ENCODE peak calls at places on chromosomes 11 and 22, in four cellular contexts. M, Y, C and X are unnamed samples.

GRCh38 chr11:9180784-9181183 is 84.4 kb downstream of the DENND5A start:
- DNase-seq in M (no peak), Y (no peak), C (no peak), X (no peak)

GRCh38 chr11:63517156-63517555 is 11.3 kb downstream of the LGALS12 start:
- DNase-seq in M (no peak), Y (no peak), C (no peak), X (no peak)

GRCh38 chr11:3137486-3138177 is 27.5 kb downstream of the OSBPL5 start:
- DNase-seq in M (no peak), Y (no peak), C (no peak), X (peak)

GRCh38 chr11:91792779-91793262 is 431.8 kb upstream of the FAT3 start:
- DNase-seq in M (no peak), Y (no peak), C (no peak), X (no peak)

GRCh38 chr11:9313648-9314290 is 624 bp downstream of the TMEM41B start:
- DNase-seq in M (no peak), Y (no peak), C (no peak), X (no peak)

GRCh38 chr11:26063915-26064314 is 268.0 kb upstream of the ANO3 start:
- DNase-seq in M (no peak), Y (no peak), C (no peak), X (no peak)

GRCh38 chr11:69201764-69202370 is 46.1 kb downstream of the SMIM38 start:
- DNase-seq in M (no peak), Y (no peak), C (no peak), X (no peak)

GRCh38 chr22:26298605-26299310 is 129.5 kb downstream of the SEZ6L start:
- DNase-seq in M (no peak), Y (no peak), C (no peak), X (no peak)

GRCh38 chr22:29218758-29219408 is 13.2 kb downstream of the EMID1 start:
- DNase-seq in M (no peak), Y (no peak), C (no peak), X (no peak)

GRCh38 chr11:106917973-106918372 is 100.3 kb downstream of the GUCY1A2 start:
- DNase-seq in M (no peak), Y (no peak), C (no peak), X (peak)

GRCh38 chr11:13917269-13917668 is 45.3 kb upstream of the SPON1 start:
- DNase-seq in M (no peak), Y (no peak), C (no peak), X (no peak)

GRCh38 chr11:44835979-44836378 is 109.2 kb downstream of the TSPAN18 start:
- DNase-seq in M (no peak), Y (no peak), C (no peak), X (no peak)

GRCh38 chr11:57971272-57972012 is 52.2 kb upstream of the OR9Q1 start:
- DNase-seq in M (no peak), Y (no peak), C (no peak), X (no peak)

GRCh38 chr22:40332319-40332781 is 13.9 kb upstream of the ADSL start:
- DNase-seq in M (no peak), Y (peak), C (no peak), X (no peak)

GRCh38 chr11:106950067-106950491 is 68.2 kb downstream of the GUCY1A2 start:
- DNase-seq in M (no peak), Y (no peak), C (no peak), X (no peak)

GRCh38 chr11:123511037-123511870 is 81.2 kb downstream of the GRAMD1B start:
- DNase-seq in M (peak), Y (peak), C (peak), X (peak)

GRCh38 chr11:87368151-87368550 is 330.4 kb downstream of the TMEM135 start:
- DNase-seq in M (no peak), Y (no peak), C (no peak), X (no peak)

GRCh38 chr22:25493794-25494193 is 70.7 kb upstream of the GRK3 start:
- DNase-seq in M (no peak), Y (no peak), C (no peak), X (no peak)

GRCh38 chr22:20803696-20804324 is 29.9 kb downstream of the SERPIND1 start:
- DNase-seq in M (no peak), Y (no peak), C (no peak), X (peak)

GRCh38 chr11:33770236-33770635 is 4.1 kb downstream of the FBXO3 start:
- DNase-seq in M (no peak), Y (no peak), C (no peak), X (no peak)

GRCh38 chr11:108871152-108871551 is 206.3 kb downstream of the DDX10 start:
- DNase-seq in M (no peak), Y (no peak), C (no peak), X (no peak)

GRCh38 chr11:62497132-62497915 is 49.3 kb downstream of the AHNAK start:
- DNase-seq in M (no peak), Y (no peak), C (no peak), X (no peak)